ENCODE peak calls at places on chromosomes 16 and 17, in ten cellular contexts. One of them, this sample, is unnamed.

GRCh38 chr16:51636913-51637743 is 486.1 kb upstream of the SALL1 start:
- DNase-seq in NCI-H2081: no peak
- DNase-seq in activated T-helper 1 cell treated with Interleukin-2 at 50 U/mL for 16 hours: no peak
- DNase-seq in CD4-positive, alpha-beta T cell: no peak
- DNase-seq in posterior vena cava: no peak
- DNase-seq in stimulated activated CD8-positive, alpha-beta memory T cell treated with anti-CD3 and anti-CD28 coated beads, Interleukin-4, amount 100 ng/mL, for 1 hour: no peak
- DNase-seq in colonic mucosa: no peak
- DNase-seq in kidney epithelial cell: no peak
- DNase-seq in OCI-LY7: no peak
- DNase-seq in WERI-Rb-1: peak
- DNase-seq in this sample: peak

GRCh38 chr16:87963400-87963799 is 12.2 kb downstream of the BANP start:
- DNase-seq in NCI-H2081: no peak
- DNase-seq in activated T-helper 1 cell treated with Interleukin-2 at 50 U/mL for 16 hours: peak
- DNase-seq in CD4-positive, alpha-beta T cell: peak
- DNase-seq in posterior vena cava: no peak
- DNase-seq in stimulated activated CD8-positive, alpha-beta memory T cell treated with anti-CD3 and anti-CD28 coated beads, Interleukin-4, amount 100 ng/mL, for 1 hour: peak
- DNase-seq in colonic mucosa: no peak
- DNase-seq in kidney epithelial cell: peak
- DNase-seq in OCI-LY7: no peak
- DNase-seq in WERI-Rb-1: no peak
- DNase-seq in this sample: peak

GRCh38 chr17:31434404-31435050 is 43.1 kb downstream of the RAB11FIP4 start:
- DNase-seq in NCI-H2081: no peak
- DNase-seq in activated T-helper 1 cell treated with Interleukin-2 at 50 U/mL for 16 hours: no peak
- DNase-seq in CD4-positive, alpha-beta T cell: no peak
- DNase-seq in posterior vena cava: no peak
- DNase-seq in stimulated activated CD8-positive, alpha-beta memory T cell treated with anti-CD3 and anti-CD28 coated beads, Interleukin-4, amount 100 ng/mL, for 1 hour: no peak
- DNase-seq in colonic mucosa: no peak
- DNase-seq in kidney epithelial cell: no peak
- DNase-seq in OCI-LY7: no peak
- DNase-seq in WERI-Rb-1: no peak
- DNase-seq in this sample: no peak

GRCh38 chr16:78506372-78507193 is 407.1 kb downstream of the WWOX start:
- DNase-seq in NCI-H2081: no peak
- DNase-seq in activated T-helper 1 cell treated with Interleukin-2 at 50 U/mL for 16 hours: no peak
- DNase-seq in CD4-positive, alpha-beta T cell: no peak
- DNase-seq in posterior vena cava: no peak
- DNase-seq in stimulated activated CD8-positive, alpha-beta memory T cell treated with anti-CD3 and anti-CD28 coated beads, Interleukin-4, amount 100 ng/mL, for 1 hour: no peak
- DNase-seq in colonic mucosa: no peak
- DNase-seq in kidney epithelial cell: no peak
- DNase-seq in OCI-LY7: no peak
- DNase-seq in WERI-Rb-1: no peak
- DNase-seq in this sample: no peak

GRCh38 chr17:8503368-8503767 is 67.7 kb downstream of the NDEL1 start:
- DNase-seq in NCI-H2081: no peak
- DNase-seq in activated T-helper 1 cell treated with Interleukin-2 at 50 U/mL for 16 hours: no peak
- DNase-seq in CD4-positive, alpha-beta T cell: no peak
- DNase-seq in posterior vena cava: peak
- DNase-seq in stimulated activated CD8-positive, alpha-beta memory T cell treated with anti-CD3 and anti-CD28 coated beads, Interleukin-4, amount 100 ng/mL, for 1 hour: no peak
- DNase-seq in colonic mucosa: no peak
- DNase-seq in kidney epithelial cell: no peak
- DNase-seq in OCI-LY7: no peak
- DNase-seq in WERI-Rb-1: no peak
- DNase-seq in this sample: peak

GRCh38 chr17:39660011-39660360 is 5.2 kb upstream of the TCAP start:
- DNase-seq in NCI-H2081: no peak
- DNase-seq in activated T-helper 1 cell treated with Interleukin-2 at 50 U/mL for 16 hours: no peak
- DNase-seq in CD4-positive, alpha-beta T cell: no peak
- DNase-seq in posterior vena cava: no peak
- DNase-seq in stimulated activated CD8-positive, alpha-beta memory T cell treated with anti-CD3 and anti-CD28 coated beads, Interleukin-4, amount 100 ng/mL, for 1 hour: no peak
- DNase-seq in colonic mucosa: no peak
- DNase-seq in kidney epithelial cell: no peak
- DNase-seq in OCI-LY7: no peak
- DNase-seq in WERI-Rb-1: no peak
- DNase-seq in this sample: no peak

GRCh38 chr16:88754912-88755744 is 29.9 kb downstream of the PIEZO1 start:
- DNase-seq in NCI-H2081: no peak
- DNase-seq in activated T-helper 1 cell treated with Interleukin-2 at 50 U/mL for 16 hours: no peak
- DNase-seq in CD4-positive, alpha-beta T cell: no peak
- DNase-seq in posterior vena cava: no peak
- DNase-seq in stimulated activated CD8-positive, alpha-beta memory T cell treated with anti-CD3 and anti-CD28 coated beads, Interleukin-4, amount 100 ng/mL, for 1 hour: no peak
- DNase-seq in colonic mucosa: no peak
- DNase-seq in kidney epithelial cell: no peak
- DNase-seq in OCI-LY7: peak
- DNase-seq in WERI-Rb-1: peak
- DNase-seq in this sample: no peak

GRCh38 chr17:60390223-60390622 is 1.7 kb downstream of the USP32 start:
- DNase-seq in NCI-H2081: no peak
- DNase-seq in activated T-helper 1 cell treated with Interleukin-2 at 50 U/mL for 16 hours: no peak
- DNase-seq in CD4-positive, alpha-beta T cell: no peak
- DNase-seq in posterior vena cava: no peak
- DNase-seq in stimulated activated CD8-positive, alpha-beta memory T cell treated with anti-CD3 and anti-CD28 coated beads, Interleukin-4, amount 100 ng/mL, for 1 hour: no peak
- DNase-seq in colonic mucosa: no peak
- DNase-seq in kidney epithelial cell: no peak
- DNase-seq in OCI-LY7: no peak
- DNase-seq in WERI-Rb-1: no peak
- DNase-seq in this sample: peak